ENCODE peak calls at places on chromosomes 13 and 19, in ten cellular contexts. Q is WERI-Rb-1; Y is RKO; V is cardiac muscle cell; W is stimulated activated CD4-positive, alpha-beta T cell treated with anti-CD3 and anti-CD28 coated beads, Interleukin-2, amount 100 ng/mL, for 24 hours; G is globus pallidus; S is NCI-H446; X is left cardiac atrium; F is effector memory CD8-positive, alpha-beta T cell; E is type B pancreatic cell. N is an unnamed sample.

GRCh38 chr19:37763488-37763887 is 15.9 kb downstream of the ZNF573 start:
- DNase-seq in F (no peak), E (no peak), Q (no peak), Y (peak; percentile 86), S (no peak), W (no peak), V (peak; percentile 9), G (no peak), X (no peak), N (no peak)

GRCh38 chr19:18596752-18597157 is 8.2 kb downstream of the REX1BD start:
- DNase-seq in Y (no peak), W (no peak), X (peak; percentile 68), S (no peak), V (peak; percentile 53), Q (peak; percentile 93), G (no peak), E (no peak), F (no peak), N (no peak)

GRCh38 chr13:59880468-59880867 is 283.3 kb downstream of the DIAPH3 start:
- DNase-seq in E (no peak), X (no peak), Y (no peak), Q (no peak), V (peak; percentile 20), W (no peak), F (no peak), S (no peak), G (no peak), N (no peak)

GRCh38 chr19:17540174-17540573 is 15.3 kb upstream of the COLGALT1 start:
- DNase-seq in S (no peak), E (no peak), V (no peak), Q (no peak), G (no peak), F (no peak), W (no peak), Y (no peak), X (no peak), N (no peak)

GRCh38 chr19:57473646-57474045 is 3.7 kb downstream of the ZNF772 start:
- DNase-seq in E (no peak), Y (no peak), V (peak; percentile 10), F (no peak), X (no peak), Q (no peak), W (no peak), G (no peak), S (no peak), N (no peak)

GRCh38 chr13:33123066-33123940 is 107.1 kb downstream of the KL start:
- DNase-seq in X (peak; percentile 40), Q (no peak), Y (no peak), F (no peak), S (no peak), W (no peak), E (no peak), G (peak; percentile 63), V (peak; percentile 72), N (no peak)

GRCh38 chr19:56111601-56112312 is 9.3 kb downstream of the ZNF787 start:
- DNase-seq in V (no peak), F (peak; percentile 41), Y (no peak), X (peak; percentile 73), E (no peak), W (peak; percentile 33), S (no peak), G (no peak), Q (no peak), N (no peak)

GRCh38 chr13:47990920-47991466 is 10.1 kb downstream of the SUCLA2 start:
- DNase-seq in G (no peak), X (no peak), F (no peak), E (no peak), S (no peak), V (no peak), Y (no peak), Q (no peak), W (no peak), N (no peak)

GRCh38 chr19:13850910-13851753 is 25.8 kb upstream of the NANOS3 start:
- DNase-seq in W (peak; percentile 67), Y (peak; percentile 96), S (peak; percentile 47), V (peak; percentile 92), G (peak; percentile 79), Q (no peak), X (peak; percentile 92), E (no peak), F (peak; percentile 35), N (no peak)

GRCh38 chr19:46076951-46077814 is 36.4 kb upstream of the IGFL4 start:
- DNase-seq in Q (peak; percentile 86), F (no peak), G (peak; percentile 89), X (peak; percentile 38), V (peak; percentile 88), S (peak; percentile 85), W (peak; percentile 29), E (peak; percentile 82), Y (peak; percentile 89), N (no peak)

GRCh38 chr13:33087790-33088189 is 71.6 kb downstream of the KL start:
- DNase-seq in G (no peak), X (no peak), S (no peak), E (no peak), Q (no peak), V (no peak), W (no peak), Y (peak; percentile 20), F (no peak), N (no peak)

GRCh38 chr19:1461862-1462261 is 11.9 kb downstream of the APC2 start:
- DNase-seq in Y (no peak), F (no peak), V (no peak), S (no peak), Q (no peak), E (no peak), X (no peak), G (no peak), W (no peak), N (no peak)

GRCh38 chr13:32911506-32911905 is 104.7 kb upstream of the KL start:
- DNase-seq in Q (peak; percentile 48), E (no peak), V (peak; percentile 57), X (no peak), G (peak; percentile 24), Y (peak; percentile 53), F (no peak), W (no peak), S (peak; percentile 64), N (no peak)

GRCh38 chr13:101626925-101627555 is 174.6 kb downstream of the ITGBL1 start:
- DNase-seq in F (no peak), S (no peak), G (no peak), Y (no peak), W (peak; percentile 52), Q (no peak), V (no peak), E (no peak), X (no peak), N (no peak)

GRCh38 chr13:44165172-44165894 is 208.3 kb upstream of the SERP2 start:
- DNase-seq in W (no peak), Y (no peak), G (no peak), Q (no peak), X (no peak), F (no peak), S (no peak), V (no peak), E (no peak), N (no peak)

GRCh38 chr19:29294343-29294811 is 81.4 kb upstream of the UQCRFS1 start:
- DNase-seq in Q (no peak), X (no peak), W (no peak), S (no peak), F (no peak), Y (no peak), V (peak; percentile 33), E (no peak), G (no peak), N (no peak)

GRCh38 chr13:25943666-25944065 is 108.2 kb downstream of the SHISA2 start:
- DNase-seq in Y (no peak), V (peak; percentile 67), W (no peak), S (no peak), G (no peak), X (no peak), E (no peak), Q (no peak), F (no peak), N (no peak)

GRCh38 chr13:94239135-94239534 is 240.3 kb downstream of the DCT start:
- DNase-seq in G (no peak), S (no peak), V (peak; percentile 63), Q (no peak), W (peak; percentile 37), E (no peak), X (no peak), Y (peak; percentile 90), F (no peak), N (no peak)

GRCh38 chr19:56253737-56254136 is 18.8 kb upstream of the EDDM13 start:
- DNase-seq in F (no peak), Y (peak; percentile 84), W (no peak), E (no peak), V (peak; percentile 75), S (peak; percentile 65), X (no peak), Q (no peak), G (peak; percentile 45), N (no peak)

GRCh38 chr13:96940961-96941360 is 53.3 kb downstream of the OXGR1 start:
- DNase-seq in Q (no peak), S (no peak), V (no peak), G (no peak), X (no peak), E (no peak), W (no peak), Y (no peak), F (no peak), N (no peak)

GRCh38 chr13:48492123-48493075 is 40.5 kb downstream of the RCBTB2 start:
- DNase-seq in E (no peak), G (peak; percentile 80), X (peak; percentile 88), S (peak; percentile 54), W (peak; percentile 66), Q (no peak), Y (no peak), F (peak; percentile 67), V (peak; percentile 91), N (no peak)

GRCh38 chr19:9667898-9668297 is 7.0 kb downstream of the ZNF562 start:
- DNase-seq in V (no peak), W (no peak), E (no peak), F (no peak), S (no peak), Y (no peak), Q (no peak), X (no peak), G (no peak), N (no peak)

GRCh38 chr19:3055741-3056453 is 6.4 kb downstream of the TLE5 start:
- DNase-seq in Q (peak; percentile 86), G (no peak), Y (no peak), V (no peak), X (no peak), F (no peak), W (no peak), S (peak; percentile 70), E (no peak), N (no peak)

GRCh38 chr13:26058704-26059103 is 6.9 kb upstream of the SHISA2 start:
- DNase-seq in E (no peak), F (no peak), X (no peak), W (no peak), Q (no peak), Y (no peak), V (no peak), G (no peak), S (no peak), N (peak; percentile 31)

GRCh38 chr13:34038326-34039068 is 220.5 kb downstream of the RFC3 start:
- DNase-seq in E (no peak), Q (no peak), V (no peak), G (no peak), F (no peak), W (no peak), S (no peak), Y (no peak), X (no peak), N (no peak)

GRCh38 chr19:33395561-33396550 is 22.3 kb downstream of the CEBPG start:
- DNase-seq in V (peak; percentile 73), Q (no peak), F (no peak), E (no peak), W (no peak), G (no peak), S (no peak), Y (no peak), X (peak; percentile 71), N (no peak)

GRCh38 chr13:49248433-49249002 is 793 bp downstream of the CDADC1 start:
- DNase-seq in F (no peak), X (no peak), S (no peak), G (no peak), E (no peak), Q (no peak), W (no peak), Y (peak; percentile 22), V (peak; percentile 52), N (no peak)

GRCh38 chr19:17778621-17779280 is 16.2 kb upstream of the B3GNT3 start:
- DNase-seq in W (no peak), X (no peak), E (no peak), F (no peak), S (no peak), Q (no peak), V (peak; percentile 14), Y (peak; percentile 39), G (no peak), N (no peak)

N was measured in vagina.